ENCODE peak calls at places on chromosomes 1 and 21, in nine cellular contexts. X is A549, L is mesenchymal stem cell, N is osteoblast, K is IMR-90, T is HepG2, E is mesendoderm, P is fibroblast of lung, D is MM.1S. J is an unnamed sample.
A peak's percentile ranks its signal among the peaks of the same experiment; 100 is the strongest.

GRCh38 chr1:174258148-174258550 is 98.8 kb downstream of the RABGAP1L start:
- DNase-seq in X (peak; percentile 53), L (peak; percentile 48), N (no peak), K (peak; percentile 50), T (peak; percentile 45), E (peak; percentile 62), P (peak; percentile 31), D (peak; percentile 64), J (peak; percentile 58)

GRCh38 chr21:39156024-39156423 is 27.2 kb downstream of the PSMG1 start:
- DNase-seq in X (no peak), L (no peak), N (peak; percentile 93), K (peak; percentile 70), T (no peak), E (no peak), P (peak; percentile 84), D (no peak), J (no peak)

GRCh38 chr1:164577291-164577690 is 18.3 kb downstream of the PBX1 start:
- DNase-seq in X (no peak), L (no peak), N (no peak), K (peak; percentile 52), T (no peak), E (peak; percentile 53), P (no peak), D (no peak), J (no peak)

GRCh38 chr1:223631367-223631977 is 34.0 kb downstream of the CAPN8 start:
- DNase-seq in X (peak; percentile 25), L (no peak), N (no peak), K (peak; percentile 25), T (no peak), E (no peak), P (peak; percentile 17), D (no peak), J (no peak)

GRCh38 chr1:26696645-26697440 is 1.0 kb downstream of the ARID1A start:
- DNase-seq in X (no peak), L (peak; percentile 35), N (peak; percentile 89), K (no peak), T (no peak), E (no peak), P (no peak), D (peak; percentile 39), J (peak; percentile 57)

GRCh38 chr21:36428789-36429671 is 43.8 kb downstream of the CHAF1B start:
- DNase-seq in X (no peak), L (peak; percentile 25), N (no peak), K (no peak), T (no peak), E (no peak), P (peak; percentile 65), D (no peak), J (no peak)

GRCh38 chr1:33738536-33738935 is 125.3 kb upstream of the HMGB4 start:
- DNase-seq in X (no peak), L (no peak), N (no peak), K (no peak), T (no peak), E (no peak), P (no peak), D (no peak), J (no peak)

GRCh38 chr21:45644041-45644906 is 749 bp downstream of the PCBP3 start:
- DNase-seq in X (no peak), L (peak; percentile 28), N (no peak), K (no peak), T (no peak), E (no peak), P (no peak), D (peak; percentile 82), J (peak; percentile 57)

GRCh38 chr1:224616761-224617409 is 768 bp downstream of the CNIH3 start:
- DNase-seq in X (no peak), L (peak; percentile 34), N (peak; percentile 58), K (no peak), T (no peak), E (peak; percentile 38), P (no peak), D (no peak), J (no peak)

GRCh38 chr1:205013683-205014367 is 29.2 kb upstream of the CNTN2 start:
- DNase-seq in X (no peak), L (no peak), N (no peak), K (no peak), T (no peak), E (no peak), P (peak; percentile 65), D (no peak), J (peak; percentile 40)

GRCh38 chr1:5908461-5909375 is 83.5 kb downstream of the NPHP4 start:
- DNase-seq in X (no peak), L (no peak), N (peak; percentile 83), K (no peak), T (no peak), E (no peak), P (no peak), D (no peak), J (no peak)

GRCh38 chr1:56506314-56506743 is 73.0 kb downstream of the PLPP3 start:
- DNase-seq in X (no peak), L (no peak), N (no peak), K (no peak), T (no peak), E (no peak), P (no peak), D (no peak), J (no peak)

GRCh38 chr1:25904942-25905679 is 1.1 kb downstream of the STMN1 start:
- DNase-seq in X (peak; percentile 88), L (peak; percentile 91), N (peak; percentile 98), K (peak; percentile 88), T (peak; percentile 82), E (peak; percentile 96), P (peak; percentile 87), D (peak; percentile 95), J (peak; percentile 96)

GRCh38 chr1:13893456-13893855 is 193.5 kb downstream of the PRDM2 start:
- DNase-seq in X (no peak), L (no peak), N (no peak), K (no peak), T (no peak), E (no peak), P (no peak), D (no peak), J (peak; percentile 25)
- H3K4me2 ChIP-seq in X (peak overlapping the region; percentile 60), L (no peak overlapping the region), N (peak overlapping the region; percentile 39), K (no peak overlapping the region), T (no peak overlapping the region), E (no peak overlapping the region), P (no peak overlapping the region), D (no peak overlapping the region), J (peak overlapping the region; percentile 97)

GRCh38 chr1:40385437-40386310 is 12.1 kb downstream of the SMAP2 start:
- DNase-seq in X (no peak), L (peak; percentile 78), N (no peak), K (no peak), T (no peak), E (no peak), P (no peak), D (peak; percentile 89), J (no peak)
- H3K4me3 ChIP-seq in X (no peak overlapping the region), L (no peak overlapping the region), N (no peak overlapping the region), K (no peak overlapping the region), T (no peak overlapping the region), E (no peak overlapping the region), P (no peak overlapping the region), D (peak overlapping the region; percentile 50), J (no peak overlapping the region)

GRCh38 chr1:244151558-244151957 is 100.5 kb downstream of the ZBTB18 start:
- DNase-seq in X (no peak), L (no peak), N (no peak), K (no peak), T (no peak), E (no peak), P (no peak), D (no peak), J (no peak)

GRCh38 chr1:244158039-244158438 is 107.0 kb downstream of the ZBTB18 start:
- DNase-seq in X (no peak), L (no peak), N (no peak), K (no peak), T (no peak), E (no peak), P (no peak), D (no peak), J (no peak)

GRCh38 chr1:244154528-244154881 is 103.4 kb downstream of the ZBTB18 start:
- DNase-seq in X (no peak), L (no peak), N (no peak), K (no peak), T (no peak), E (no peak), P (no peak), D (no peak), J (no peak)

GRCh38 chr1:244155661-244156060 is 104.6 kb downstream of the ZBTB18 start:
- DNase-seq in X (no peak), L (no peak), N (peak; percentile 41), K (no peak), T (no peak), E (no peak), P (no peak), D (no peak), J (no peak)

DNA sequence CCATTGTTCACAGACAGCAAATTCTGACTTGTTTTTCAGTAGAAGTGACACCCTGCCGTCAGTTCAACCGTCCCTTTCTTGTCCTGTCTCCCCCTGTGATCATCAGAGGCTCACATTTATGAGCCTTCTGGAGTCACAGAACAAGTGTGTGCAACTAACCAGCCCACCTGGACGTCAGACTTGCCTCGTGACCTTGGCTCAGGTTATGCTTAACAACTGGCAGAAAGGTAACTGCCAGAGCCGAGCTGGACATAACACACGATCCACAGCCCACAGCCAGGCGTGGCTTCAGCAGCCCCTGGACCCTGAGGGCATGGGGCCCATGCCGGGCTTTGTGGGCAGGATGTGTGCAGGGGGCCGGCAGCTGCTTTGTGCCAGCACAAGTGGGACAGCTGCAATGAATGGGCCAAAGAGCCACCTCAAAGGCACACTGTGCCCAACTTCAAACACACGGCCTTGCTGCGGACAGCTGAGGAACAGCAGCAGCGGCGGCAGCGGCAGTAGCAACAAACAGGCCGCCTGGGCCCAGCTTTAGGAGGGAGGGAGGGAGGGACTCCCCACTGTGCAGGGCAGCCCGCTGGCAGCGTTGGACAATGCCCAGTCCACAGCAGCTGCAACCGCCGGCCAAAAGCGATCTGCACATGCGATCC is 103.9 kb downstream of the ZBTB18 start:
- DNase-seq in X (no peak), L (no peak), N (no peak), K (no peak), T (peak; percentile 10), E (no peak), P (no peak), D (no peak), J (peak; percentile 35)
- H3K4me2 ChIP-seq in X (no peak overlapping the region), L (no peak overlapping the region), N (no peak overlapping the region), K (no peak overlapping the region), T (peak overlapping the region; percentile 57), E (no peak overlapping the region), P (no peak overlapping the region), D (no peak overlapping the region), J (no peak overlapping the region)

GRCh38 chr1:64337476-64337875 is 132.5 kb upstream of the CACHD1 start:
- DNase-seq in X (no peak), L (no peak), N (no peak), K (no peak), T (no peak), E (no peak), P (no peak), D (no peak), J (no peak)

GRCh38 chr1:64348270-64348669 is 121.7 kb upstream of the CACHD1 start:
- DNase-seq in X (no peak), L (no peak), N (no peak), K (no peak), T (no peak), E (no peak), P (no peak), D (no peak), J (no peak)

GRCh38 chr1:64348887-64349648 is 120.9 kb upstream of the CACHD1 start:
- DNase-seq in X (no peak), L (no peak), N (no peak), K (no peak), T (no peak), E (no peak), P (no peak), D (no peak), J (no peak)

GRCh38 chr1:64340361-64340760 is 129.6 kb upstream of the CACHD1 start:
- DNase-seq in X (no peak), L (no peak), N (no peak), K (no peak), T (no peak), E (no peak), P (no peak), D (no peak), J (no peak)

GRCh38 chr1:64343105-64343960 is 126.6 kb upstream of the CACHD1 start:
- DNase-seq in X (peak; percentile 94), L (peak; percentile 19), N (peak; percentile 68), K (peak; percentile 36), T (no peak), E (peak; percentile 97), P (peak; percentile 74), D (no peak), J (peak; percentile 63)
- H3K4me3 ChIP-seq in X (peak overlapping the region; percentile 28), L (no peak overlapping the region), N (no peak overlapping the region), K (no peak overlapping the region), T (no peak overlapping the region), E (no peak overlapping the region), P (no peak overlapping the region), D (no peak overlapping the region), J (no peak overlapping the region)

J was measured in hepatocyte.